ENCODE peak calls at places on chromosome 6, in four cellular contexts. Y, X, V and R are unnamed samples.

GRCh38 chr6:113855500-113856010 is 1.6 kb upstream of the MARCKS start:
- DNase-seq in Y (peak; percentile 85), X (no peak), V (no peak), R (peak; percentile 45)

GRCh38 chr6:84504025-84504424 is 260.4 kb downstream of the TBX18 start:
- DNase-seq in X (no peak), V (no peak), Y (no peak), R (no peak)

GRCh38 chr6:158311193-158311592 is 1.1 kb upstream of the TULP4 start:
- DNase-seq in V (no peak), X (no peak), Y (no peak), R (no peak)

GRCh38 chr6:142381845-142382378 is 80.1 kb downstream of the ADGRG6 start:
- DNase-seq in Y (no peak), X (no peak), V (no peak), R (no peak)

GRCh38 chr6:43933111-43933885 is 163.3 kb downstream of the VEGFA start:
- DNase-seq in Y (peak; percentile 54), X (no peak), V (no peak), R (peak; percentile 69)

GRCh38 chr6:130293800-130294199 is 71.0 kb upstream of the SAMD3 start:
- DNase-seq in V (peak; percentile 55), X (no peak), Y (no peak), R (peak; percentile 19)

GRCh38 chr6:37049990-37050853 is 44.8 kb downstream of the FGD2 start:
- DNase-seq in X (no peak), V (peak; percentile 92), Y (peak; percentile 95), R (no peak)

GRCh38 chr6:88031550-88031949 is 16.1 kb upstream of the SPACA1 start:
- DNase-seq in V (no peak), Y (no peak), X (no peak), R (no peak)

GRCh38 chr6:44237021-44237812 is 9.7 kb upstream of the HSP90AB1 start:
- DNase-seq in V (peak; percentile 85), Y (peak; percentile 92), X (no peak), R (peak; percentile 59)

GRCh38 chr6:33779305-33779704 is 9.6 kb downstream of the LEMD2 start:
- DNase-seq in X (no peak), V (no peak), Y (no peak), R (no peak)

GRCh38 chr6:68915591-68915990 is 280.5 kb downstream of the ADGRB3 start:
- DNase-seq in V (no peak), X (no peak), Y (no peak), R (no peak)

GRCh38 chr6:20687494-20687893 is 153.2 kb downstream of the CDKAL1 start:
- DNase-seq in X (no peak), Y (no peak), V (no peak), R (no peak)
- TF ChIP-seq CTCF in X (no peak), Y (no peak), V (no peak), R (no peak)

DNA sequence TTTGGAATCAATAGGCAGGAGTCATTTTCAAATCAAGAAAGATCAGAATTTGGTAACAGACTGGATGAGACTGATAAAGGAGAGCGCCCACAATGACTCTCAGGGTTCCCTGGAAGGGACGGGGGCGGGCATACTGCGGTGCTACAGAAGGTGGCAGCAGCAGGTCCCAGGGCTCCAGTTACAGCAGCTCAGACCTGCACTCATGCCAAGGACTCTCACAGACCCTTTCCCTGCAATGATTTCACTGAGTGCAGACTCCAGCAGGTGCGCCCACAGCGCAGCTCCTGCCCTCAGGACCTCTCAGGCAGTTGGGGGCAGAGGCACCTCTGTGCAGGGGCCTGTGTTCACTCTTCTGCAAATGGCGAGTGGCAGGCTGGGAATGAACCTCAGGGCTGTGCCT is 359.8 kb downstream of the ZFAND3 start:
- DNase-seq in X (no peak), V (no peak), Y (peak; percentile 42), R (no peak)
- TF ChIP-seq CTCF in X (no peak), V (no peak), Y (no peak), R (no peak)

GRCh38 chr6:106089981-106090380 is 3.8 kb downstream of the PRDM1 start:
- DNase-seq in Y (no peak), V (peak; percentile 28), X (no peak), R (no peak)
- TF ChIP-seq CTCF in Y (no peak), V (no peak), X (no peak), R (no peak)

GRCh38 chr6:20686142-20686541 is 151.9 kb downstream of the CDKAL1 start:
- DNase-seq in Y (no peak), V (no peak), X (no peak), R (no peak)
- TF ChIP-seq CTCF in Y (no peak), V (no peak), X (no peak), R (no peak)

DNA sequence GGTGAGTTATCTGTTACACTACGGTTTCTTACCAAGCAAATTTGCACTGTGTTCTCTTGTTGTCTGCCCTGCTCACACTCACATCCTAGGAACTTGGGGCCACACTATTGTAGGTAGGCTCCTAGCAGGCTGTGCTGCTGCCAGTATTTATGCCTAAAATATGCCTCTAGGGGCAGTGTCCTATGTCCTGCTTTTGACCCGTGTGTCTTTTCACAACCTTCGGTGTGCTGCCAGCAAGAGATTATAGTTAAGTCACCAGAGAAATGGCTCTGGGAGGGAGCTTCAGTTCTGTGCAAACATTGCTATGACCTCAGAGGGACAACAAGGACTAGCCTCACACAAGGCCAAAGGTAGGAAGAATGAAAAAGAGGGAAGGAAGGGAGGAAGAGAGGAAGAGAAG is 8.9 kb upstream of the TAAR5 start:
- DNase-seq in Y (no peak), V (peak; percentile 3), X (no peak), R (peak; percentile 3)
- TF ChIP-seq CTCF in Y (no peak), V (no peak), X (no peak), R (peak; percentile 34)